ENCODE peak calls at places on chromosome 10, in seven cellular contexts. One of them, this sample, is unnamed. For H3K36me3, the result is how much of the 10 kb centered on the place peaks cover.

GRCh38 chr10:65358565-65358964 is 1567.3 kb upstream of the LRRTM3 start:
- DNase-seq in gastrocnemius medialis: no peak
- DNase-seq in endothelial cell of umbilical vein: peak
- DNase-seq in testis: peak
- DNase-seq in uterus: no peak
- DNase-seq in HCT116: peak
- DNase-seq in GM12878: no peak
- DNase-seq in this sample: peak

GRCh38 chr10:121063744-121064143 is 212.6 kb downstream of the WDR11 start:
- DNase-seq in gastrocnemius medialis: no peak
- DNase-seq in endothelial cell of umbilical vein: no peak
- DNase-seq in testis: no peak
- DNase-seq in uterus: no peak
- DNase-seq in HCT116: no peak
- DNase-seq in GM12878: no peak
- DNase-seq in this sample: no peak

GRCh38 chr10:64956441-64956840 is 1435.2 kb downstream of the REEP3 start:
- DNase-seq in gastrocnemius medialis: no peak
- DNase-seq in endothelial cell of umbilical vein: no peak
- DNase-seq in testis: no peak
- DNase-seq in uterus: no peak
- DNase-seq in HCT116: no peak
- DNase-seq in GM12878: no peak
- DNase-seq in this sample: no peak

GRCh38 chr10:46006219-46006618 is 24.2 kb downstream of the NCOA4 start:
- DNase-seq in gastrocnemius medialis: no peak
- DNase-seq in endothelial cell of umbilical vein: peak
- DNase-seq in testis: no peak
- DNase-seq in uterus: no peak
- DNase-seq in HCT116: no peak
- DNase-seq in GM12878: no peak
- DNase-seq in this sample: no peak

GRCh38 chr10:30359373-30360206 is 10.5 kb upstream of the MTPAP start:
- DNase-seq in gastrocnemius medialis: no peak
- DNase-seq in endothelial cell of umbilical vein: peak
- DNase-seq in testis: peak
- DNase-seq in uterus: no peak
- DNase-seq in HCT116: peak
- DNase-seq in GM12878: peak
- DNase-seq in this sample: peak

GRCh38 chr10:101002456-101002855 is 2.8 kb downstream of the LZTS2 start:
- DNase-seq in gastrocnemius medialis: no peak
- DNase-seq in endothelial cell of umbilical vein: no peak
- DNase-seq in testis: no peak
- DNase-seq in uterus: no peak
- DNase-seq in HCT116: no peak
- DNase-seq in GM12878: no peak
- DNase-seq in this sample: no peak

GRCh38 chr10:75007646-75008045 is 103.8 kb upstream of the SAMD8 start:
- DNase-seq in gastrocnemius medialis: no peak
- DNase-seq in endothelial cell of umbilical vein: no peak
- DNase-seq in testis: no peak
- DNase-seq in uterus: no peak
- DNase-seq in HCT116: no peak
- DNase-seq in GM12878: no peak
- DNase-seq in this sample: no peak

GRCh38 chr10:102283488-102283887 is 38.2 kb downstream of the GBF1 start:
- DNase-seq in gastrocnemius medialis: no peak
- DNase-seq in endothelial cell of umbilical vein: no peak
- DNase-seq in testis: no peak
- DNase-seq in uterus: no peak
- DNase-seq in HCT116: no peak
- DNase-seq in GM12878: no peak
- DNase-seq in this sample: no peak

GRCh38 chr10:66783296-66783695 is 142.5 kb upstream of the LRRTM3 start:
- DNase-seq in gastrocnemius medialis: no peak
- DNase-seq in endothelial cell of umbilical vein: no peak
- DNase-seq in testis: no peak
- DNase-seq in uterus: no peak
- DNase-seq in HCT116: no peak
- DNase-seq in GM12878: no peak
- DNase-seq in this sample: no peak

GRCh38 chr10:131062621-131063260 is 248.8 kb downstream of the TCERG1L start:
- DNase-seq in gastrocnemius medialis: no peak
- DNase-seq in endothelial cell of umbilical vein: no peak
- DNase-seq in testis: no peak
- DNase-seq in uterus: no peak
- DNase-seq in HCT116: no peak
- DNase-seq in GM12878: no peak
- DNase-seq in this sample: no peak

GRCh38 chr10:133334495-133335237 is 2.0 kb downstream of the CALY start:
- DNase-seq in gastrocnemius medialis: no peak
- DNase-seq in endothelial cell of umbilical vein: no peak
- DNase-seq in testis: no peak
- DNase-seq in uterus: no peak
- DNase-seq in HCT116: no peak
- DNase-seq in GM12878: no peak
- DNase-seq in this sample: no peak

GRCh38 chr10:77386833-77387232 is 250.8 kb downstream of the KCNMA1 start:
- DNase-seq in gastrocnemius medialis: no peak
- DNase-seq in endothelial cell of umbilical vein: peak
- DNase-seq in testis: no peak
- DNase-seq in uterus: peak
- DNase-seq in HCT116: no peak
- DNase-seq in GM12878: no peak
- DNase-seq in this sample: no peak

GRCh38 chr10:128084991-128085390 is 41.2 kb downstream of the MKI67 start:
- DNase-seq in gastrocnemius medialis: no peak
- DNase-seq in endothelial cell of umbilical vein: no peak
- DNase-seq in testis: no peak
- DNase-seq in uterus: no peak
- DNase-seq in HCT116: no peak
- DNase-seq in GM12878: no peak
- DNase-seq in this sample: no peak

GRCh38 chr10:1050145-1050544 is 1.2 kb upstream of the IDI1 start:
- DNase-seq in gastrocnemius medialis: no peak
- DNase-seq in endothelial cell of umbilical vein: peak
- DNase-seq in testis: peak
- DNase-seq in uterus: no peak
- DNase-seq in HCT116: no peak
- DNase-seq in GM12878: no peak
- DNase-seq in this sample: peak

GRCh38 chr10:51862149-51862548 is 162.8 kb upstream of the CSTF2T start:
- DNase-seq in gastrocnemius medialis: no peak
- DNase-seq in endothelial cell of umbilical vein: no peak
- DNase-seq in testis: no peak
- DNase-seq in uterus: no peak
- DNase-seq in HCT116: no peak
- DNase-seq in GM12878: no peak
- DNase-seq in this sample: no peak

GRCh38 chr10:127151981-127152699 is 44.3 kb downstream of the INSYN2A start:
- DNase-seq in gastrocnemius medialis: no peak
- DNase-seq in endothelial cell of umbilical vein: no peak
- DNase-seq in testis: no peak
- DNase-seq in uterus: no peak
- DNase-seq in HCT116: no peak
- DNase-seq in GM12878: no peak
- DNase-seq in this sample: no peak

GRCh38 chr10:8060010-8060703 is 5.7 kb downstream of the GATA3 start:
- DNase-seq in gastrocnemius medialis: no peak
- DNase-seq in endothelial cell of umbilical vein: peak
- DNase-seq in testis: no peak
- DNase-seq in uterus: no peak
- DNase-seq in HCT116: no peak
- DNase-seq in GM12878: peak
- DNase-seq in this sample: no peak

GRCh38 chr10:37222046-37222445 is 96.6 kb downstream of the ANKRD30A start:
- DNase-seq in gastrocnemius medialis: no peak
- DNase-seq in endothelial cell of umbilical vein: no peak
- DNase-seq in testis: no peak
- DNase-seq in uterus: no peak
- DNase-seq in HCT116: no peak
- DNase-seq in GM12878: no peak
- DNase-seq in this sample: no peak

GRCh38 chr10:130606001-130606405 is 469.8 kb downstream of the GLRX3 start:
- DNase-seq in gastrocnemius medialis: no peak
- DNase-seq in endothelial cell of umbilical vein: no peak
- DNase-seq in testis: no peak
- DNase-seq in uterus: no peak
- DNase-seq in HCT116: no peak
- DNase-seq in GM12878: no peak
- DNase-seq in this sample: peak

GRCh38 chr10:12107781-12108180 is 21.7 kb upstream of the SEC61A2 start:
- DNase-seq in gastrocnemius medialis: no peak
- DNase-seq in endothelial cell of umbilical vein: no peak
- DNase-seq in testis: no peak
- DNase-seq in uterus: no peak
- DNase-seq in HCT116: no peak
- DNase-seq in GM12878: no peak
- DNase-seq in this sample: no peak
- H3K36me3 ChIP-seq in gastrocnemius medialis: under half
- H3K36me3 ChIP-seq in endothelial cell of umbilical vein: under half
- H3K36me3 ChIP-seq in testis: under half
- H3K36me3 ChIP-seq in uterus: under half
- H3K36me3 ChIP-seq in HCT116: under half
- H3K36me3 ChIP-seq in GM12878: under half
- H3K36me3 ChIP-seq in this sample: under half

GRCh38 chr10:80394358-80394916 is 13.9 kb upstream of the PRXL2A start:
- DNase-seq in gastrocnemius medialis: no peak
- DNase-seq in endothelial cell of umbilical vein: no peak
- DNase-seq in testis: no peak
- DNase-seq in uterus: no peak
- DNase-seq in HCT116: no peak
- DNase-seq in GM12878: no peak
- DNase-seq in this sample: no peak

GRCh38 chr10:80397014-80397413 is 11.3 kb upstream of the PRXL2A start:
- DNase-seq in gastrocnemius medialis: no peak
- DNase-seq in endothelial cell of umbilical vein: no peak
- DNase-seq in testis: no peak
- DNase-seq in uterus: no peak
- DNase-seq in HCT116: no peak
- DNase-seq in GM12878: no peak
- DNase-seq in this sample: no peak

GRCh38 chr10:80405636-80406035 is 2.7 kb upstream of the PRXL2A start:
- DNase-seq in gastrocnemius medialis: no peak
- DNase-seq in endothelial cell of umbilical vein: no peak
- DNase-seq in testis: no peak
- DNase-seq in uterus: no peak
- DNase-seq in HCT116: no peak
- DNase-seq in GM12878: no peak
- DNase-seq in this sample: no peak

GRCh38 chr10:80405035-80405434 is 3.3 kb upstream of the PRXL2A start:
- DNase-seq in gastrocnemius medialis: no peak
- DNase-seq in endothelial cell of umbilical vein: no peak
- DNase-seq in testis: no peak
- DNase-seq in uterus: no peak
- DNase-seq in HCT116: no peak
- DNase-seq in GM12878: no peak
- DNase-seq in this sample: no peak

DNA sequence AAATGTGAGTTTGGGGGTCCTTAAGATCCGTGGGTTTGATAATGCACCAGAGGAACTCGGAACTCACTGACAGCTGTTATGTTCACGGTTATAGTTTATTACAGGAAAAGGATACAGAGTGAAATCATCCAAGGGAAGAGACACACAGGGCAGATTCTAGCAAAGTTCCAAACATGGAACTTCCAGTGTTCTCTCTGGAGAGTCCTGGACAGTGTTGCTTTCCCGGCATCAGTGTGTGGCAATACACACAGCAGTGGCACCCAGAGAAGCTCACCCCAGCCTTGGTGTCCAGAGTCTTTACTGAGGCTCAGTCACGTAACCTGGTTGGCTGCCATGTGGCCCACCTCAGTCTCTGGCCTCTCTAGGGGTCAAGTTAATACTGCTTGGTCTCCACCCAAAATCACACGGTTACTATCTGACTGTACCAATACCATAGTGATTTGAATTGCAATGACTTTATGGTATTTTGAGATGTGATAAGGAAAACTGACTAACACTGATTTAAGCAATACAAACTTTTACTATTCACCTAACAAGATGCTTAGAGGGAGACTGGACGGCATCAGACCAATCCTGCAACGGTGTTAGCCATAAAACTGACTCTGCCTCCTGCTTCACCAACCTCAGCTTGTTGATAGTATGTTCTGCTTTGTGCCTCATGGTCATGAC is 8.1 kb upstream of the PRXL2A start:
- DNase-seq in gastrocnemius medialis: no peak
- DNase-seq in endothelial cell of umbilical vein: no peak
- DNase-seq in testis: no peak
- DNase-seq in uterus: no peak
- DNase-seq in HCT116: no peak
- DNase-seq in GM12878: no peak
- DNase-seq in this sample: no peak
- TF ChIP-seq POLR2A in gastrocnemius medialis: no peak
- TF ChIP-seq POLR2A in endothelial cell of umbilical vein: no peak
- TF ChIP-seq POLR2A in testis: no peak
- TF ChIP-seq POLR2A in uterus: no peak
- TF ChIP-seq POLR2A in HCT116: no peak
- TF ChIP-seq POLR2A in GM12878: no peak
- TF ChIP-seq POLR2A in this sample: no peak

GRCh38 chr10:118798186-118798811 is 43.5 kb upstream of the CACUL1 start:
- DNase-seq in gastrocnemius medialis: peak
- DNase-seq in endothelial cell of umbilical vein: no peak
- DNase-seq in testis: no peak
- DNase-seq in uterus: peak
- DNase-seq in HCT116: peak
- DNase-seq in GM12878: no peak
- DNase-seq in this sample: no peak

GRCh38 chr10:118802126-118802793 is 47.5 kb upstream of the CACUL1 start:
- DNase-seq in gastrocnemius medialis: peak
- DNase-seq in endothelial cell of umbilical vein: no peak
- DNase-seq in testis: no peak
- DNase-seq in uterus: no peak
- DNase-seq in HCT116: no peak
- DNase-seq in GM12878: no peak
- DNase-seq in this sample: no peak

GRCh38 chr10:118804262-118804773 is 49.5 kb upstream of the CACUL1 start:
- DNase-seq in gastrocnemius medialis: no peak
- DNase-seq in endothelial cell of umbilical vein: no peak
- DNase-seq in testis: no peak
- DNase-seq in uterus: no peak
- DNase-seq in HCT116: no peak
- DNase-seq in GM12878: no peak
- DNase-seq in this sample: no peak

GRCh38 chr10:118799779-118800178 is 45.0 kb upstream of the CACUL1 start:
- DNase-seq in gastrocnemius medialis: no peak
- DNase-seq in endothelial cell of umbilical vein: no peak
- DNase-seq in testis: no peak
- DNase-seq in uterus: no peak
- DNase-seq in HCT116: peak
- DNase-seq in GM12878: no peak
- DNase-seq in this sample: no peak

GRCh38 chr10:118800920-118801319 is 46.1 kb upstream of the CACUL1 start:
- DNase-seq in gastrocnemius medialis: no peak
- DNase-seq in endothelial cell of umbilical vein: peak
- DNase-seq in testis: peak
- DNase-seq in uterus: peak
- DNase-seq in HCT116: no peak
- DNase-seq in GM12878: no peak
- DNase-seq in this sample: peak
- TF ChIP-seq CTCF in gastrocnemius medialis: peak
- TF ChIP-seq CTCF in endothelial cell of umbilical vein: no peak
- TF ChIP-seq CTCF in testis: no peak
- TF ChIP-seq CTCF in uterus: peak
- TF ChIP-seq CTCF in HCT116: peak
- TF ChIP-seq CTCF in GM12878: peak
- TF ChIP-seq CTCF in this sample: peak

GRCh38 chr10:3103646-3104045 is 36.3 kb downstream of the PFKP start:
- DNase-seq in gastrocnemius medialis: no peak
- DNase-seq in endothelial cell of umbilical vein: no peak
- DNase-seq in testis: no peak
- DNase-seq in uterus: no peak
- DNase-seq in HCT116: no peak
- DNase-seq in GM12878: no peak
- DNase-seq in this sample: no peak
- H3K36me3 ChIP-seq in gastrocnemius medialis: under half
- H3K36me3 ChIP-seq in endothelial cell of umbilical vein: under half
- H3K36me3 ChIP-seq in testis: under half
- H3K36me3 ChIP-seq in uterus: under half
- H3K36me3 ChIP-seq in HCT116: half or more
- H3K36me3 ChIP-seq in GM12878: under half
- H3K36me3 ChIP-seq in this sample: under half

This sample was measured in body of pancreas.